ENCODE peak calls at places on chromosomes 1 and 21, in six cellular contexts. C, A, R, G, B and V are unnamed samples. For H3K4me1 and H3K36me3, the result is how much of the 10 kb centered on the place peaks cover.

GRCh38 chr1:192702212-192702993 is 66.5 kb downstream of the RGS13 start:
- DNase-seq in B (no peak), R (peak), G (no peak), C (no peak), A (no peak), V (no peak)

GRCh38 chr1:15851251-15852035 is 3.9 kb downstream of the SPEN start:
- DNase-seq in A (peak), G (no peak), B (no peak), C (no peak), R (peak), V (peak)

GRCh38 chr1:203026666-203027663 is 674 bp downstream of the PPFIA4 start:
- DNase-seq in C (no peak), A (no peak), B (no peak), G (no peak), R (no peak), V (peak)

GRCh38 chr1:7293702-7294630 is 477.1 kb upstream of the VAMP3 start:
- DNase-seq in G (no peak), A (no peak), R (no peak), B (no peak), C (no peak), V (no peak)

GRCh38 chr1:64223329-64224151 is 20.1 kb downstream of the UBE2U start:
- DNase-seq in R (peak), B (no peak), G (no peak), C (no peak), A (no peak), V (no peak)

GRCh38 chr1:205709059-205709398 is 28.7 kb upstream of the SLC45A3 start:
- DNase-seq in C (no peak), B (no peak), A (no peak), R (peak), G (no peak), V (no peak)

GRCh38 chr1:27026621-27027574 is 14.2 kb upstream of the TENT5B start:
- DNase-seq in A (peak), G (peak), B (peak), C (no peak), R (peak), V (no peak)

GRCh38 chr1:68103006-68103545 is 52.6 kb upstream of the DIRAS3 start:
- DNase-seq in C (no peak), A (peak), R (no peak), G (no peak), B (no peak), V (no peak)

GRCh38 chr1:3477241-3478109 is 23.0 kb downstream of the ARHGEF16 start:
- DNase-seq in B (no peak), C (no peak), G (no peak), R (no peak), A (no peak), V (no peak)

GRCh38 chr1:236516929-236517704 is 6.7 kb upstream of the LGALS8 start:
- DNase-seq in A (no peak), C (no peak), R (peak), G (no peak), B (no peak), V (no peak)

GRCh38 chr1:167746013-167746672 is 24.4 kb downstream of the MPZL1 start:
- DNase-seq in C (no peak), B (no peak), R (no peak), A (no peak), G (no peak), V (no peak)

GRCh38 chr1:212828395-212828794 is 19.1 kb downstream of the SPATA45 start:
- DNase-seq in B (no peak), A (no peak), R (no peak), G (no peak), C (no peak), V (no peak)

GRCh38 chr1:211643324-211644212 is 31.9 kb downstream of the NEK2 start:
- DNase-seq in B (no peak), A (peak), R (no peak), G (peak), C (no peak), V (no peak)

GRCh38 chr1:17135530-17135929 is 16.3 kb upstream of the PADI2 start:
- DNase-seq in C (no peak), G (no peak), B (no peak), A (no peak), R (no peak), V (no peak)

GRCh38 chr21:42591170-42591869 is 62.1 kb upstream of the PDE9A start:
- DNase-seq in B (no peak), R (no peak), C (no peak), A (no peak), G (no peak), V (no peak)

GRCh38 chr1:241688940-241689368 is 36.9 kb downstream of the WDR64 start:
- DNase-seq in R (peak), A (no peak), C (no peak), G (no peak), B (no peak), V (no peak)

GRCh38 chr1:189669846-189670245 is 807.8 kb downstream of the BRINP3 start:
- DNase-seq in R (peak), G (no peak), C (no peak), A (no peak), B (no peak), V (no peak)

GRCh38 chr1:23914921-23915320 is 1.8 kb upstream of the CNR2 start:
- DNase-seq in B (no peak), C (no peak), R (no peak), G (no peak), A (no peak), V (no peak)

DNA sequence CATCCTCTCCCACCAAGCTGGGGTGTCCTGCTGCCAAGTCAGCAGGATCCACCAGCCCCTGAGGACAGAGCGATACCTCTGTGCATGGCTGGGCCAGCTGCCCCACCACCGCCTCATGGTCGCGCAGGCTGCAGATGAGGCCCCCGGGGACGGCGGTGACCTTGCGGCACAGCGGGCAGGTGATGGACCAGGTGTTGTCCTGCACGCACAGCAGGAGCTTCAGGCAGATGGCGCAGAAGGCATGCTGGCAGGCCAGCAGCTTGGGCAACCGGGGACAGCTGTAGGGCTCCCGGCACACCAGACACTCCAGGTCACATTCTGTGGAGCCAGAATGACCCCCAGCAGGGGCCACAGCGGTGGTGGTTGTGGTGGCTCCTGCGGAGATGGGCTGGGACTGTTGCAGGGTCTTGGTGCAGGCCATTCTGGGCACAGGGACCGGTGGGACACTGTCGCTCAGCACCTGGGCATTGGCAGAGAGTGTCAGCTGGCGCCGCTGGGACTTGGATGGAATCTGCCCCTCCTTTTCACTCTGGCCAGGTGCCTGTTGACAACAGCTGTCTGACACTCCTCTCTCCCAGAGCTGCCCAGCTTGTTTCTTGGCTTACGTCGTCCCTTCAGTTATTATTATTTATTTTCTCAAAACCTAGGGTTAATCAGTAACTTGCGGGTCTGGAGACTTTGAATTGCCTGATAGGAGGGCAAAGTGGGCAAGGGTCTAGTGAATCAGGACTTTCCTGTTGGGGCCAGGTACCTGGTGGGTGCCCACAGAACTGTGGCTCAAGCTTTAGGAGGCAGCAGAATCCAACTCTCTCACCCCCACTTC is at the start of gene RNF186:
- DNase-seq in G (peak), A (no peak), R (no peak), C (no peak), B (no peak), V (peak)
- H3K4me1 ChIP-seq in G (under half), A (under half), R (under half), C (under half), B (under half), V (under half)

GRCh38 chr21:34880401-34880800 is 168.7 kb downstream of the RUNX1 start:
- DNase-seq in C (no peak), G (no peak), A (no peak), B (no peak), R (no peak), V (no peak)
- H3K36me3 ChIP-seq in C (under half), G (under half), A (under half), B (under half), R (under half), V (half or more)

GRCh38 chr1:18795002-18795689 is 64.3 kb downstream of the TAS1R2 start:
- DNase-seq in B (no peak), A (peak), G (no peak), C (no peak), R (no peak), V (no peak)

GRCh38 chr1:18793164-18793563 is 66.3 kb downstream of the TAS1R2 start:
- DNase-seq in R (no peak), C (no peak), G (no peak), A (no peak), B (no peak), V (no peak)

GRCh38 chr1:18794066-18794465 is 65.4 kb downstream of the TAS1R2 start:
- DNase-seq in R (no peak), C (no peak), B (no peak), A (no peak), G (no peak), V (no peak)

GRCh38 chr1:18792747-18793146 is 66.7 kb downstream of the TAS1R2 start:
- DNase-seq in A (no peak), C (no peak), G (no peak), B (no peak), R (no peak), V (no peak)

DNA sequence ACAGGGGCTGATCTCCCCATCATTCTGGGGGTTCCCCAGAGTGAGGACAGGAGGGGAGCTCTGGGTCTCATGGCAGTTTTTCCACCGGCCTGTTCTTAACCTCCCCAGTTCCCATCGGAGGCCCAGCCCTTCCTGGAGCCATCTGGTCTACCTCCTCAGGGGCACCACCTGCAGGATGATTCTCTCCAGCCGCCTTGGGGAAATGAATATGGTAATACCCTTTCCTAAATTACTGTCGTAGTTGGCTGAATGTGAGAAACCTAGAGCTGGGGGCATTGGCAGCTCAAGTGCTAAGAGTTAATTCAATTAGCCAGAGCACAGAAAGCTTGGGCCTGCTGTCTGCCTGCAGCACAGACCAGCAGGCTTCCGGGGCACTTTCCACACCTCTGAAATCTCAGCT is 64.9 kb downstream of the TAS1R2 start:
- DNase-seq in A (peak), R (no peak), G (no peak), C (no peak), B (no peak), V (no peak)
- TF ChIP-seq CTCF in A (peak), R (no peak), G (no peak), C (no peak), B (no peak), V (no peak)

GRCh38 chr1:228149341-228150020 is at the start of gene GJC2:
- DNase-seq in A (peak), C (peak), B (no peak), G (peak), R (no peak), V (no peak)

GRCh38 chr1:228151526-228151925 is 1.8 kb downstream of the GJC2 start:
- DNase-seq in B (no peak), C (peak), A (no peak), G (no peak), R (no peak), V (no peak)

GRCh38 chr1:228151170-228151513 is 1.4 kb downstream of the GJC2 start:
- DNase-seq in G (no peak), R (no peak), B (no peak), A (no peak), C (peak), V (no peak)

GRCh38 chr1:228150021-228150457 is 309 bp downstream of the GJC2 start:
- DNase-seq in R (no peak), B (no peak), C (no peak), A (no peak), G (peak), V (no peak)

GRCh38 chr1:228150458-228151169 is 884 bp downstream of the GJC2 start:
- DNase-seq in B (no peak), G (peak), A (no peak), C (peak), R (peak), V (no peak)
- H3K4me1 ChIP-seq in B (under half), G (under half), A (under half), C (half or more), R (under half), V (under half)

DNA sequence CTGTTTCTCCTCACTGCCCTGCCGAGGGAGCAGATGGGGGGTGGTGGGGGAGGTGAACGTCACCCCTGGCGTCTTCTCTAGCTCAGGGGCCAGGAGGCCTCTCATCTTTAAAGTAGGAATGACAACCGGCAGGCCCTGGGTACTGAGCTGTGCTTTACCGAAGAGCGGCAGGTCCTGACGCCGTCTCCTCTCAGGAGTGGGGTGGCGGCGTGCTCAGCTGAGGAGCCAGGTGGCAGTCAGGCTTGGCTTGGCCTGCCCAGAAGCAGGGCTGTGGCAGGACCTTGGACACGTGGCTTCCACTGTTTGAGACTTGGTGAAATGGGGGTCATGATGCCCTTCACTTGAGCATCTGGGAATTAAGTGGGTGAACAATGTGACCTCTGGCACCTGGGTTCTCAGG is 3.1 kb downstream of the RER1 start:
- DNase-seq in A (no peak), B (no peak), G (no peak), C (no peak), R (no peak), V (no peak)
- H3K36me3 ChIP-seq in A (under half), B (under half), G (under half), C (half or more), R (under half), V (half or more)

GRCh38 chr1:234533975-234534876 is 55.2 kb upstream of the TARBP1 start:
- DNase-seq in R (peak), A (no peak), B (peak), C (peak), G (peak), V (peak)
- TF ChIP-seq CTCF in R (no peak), A (no peak), B (no peak), C (no peak), G (no peak), V (no peak)

DNA sequence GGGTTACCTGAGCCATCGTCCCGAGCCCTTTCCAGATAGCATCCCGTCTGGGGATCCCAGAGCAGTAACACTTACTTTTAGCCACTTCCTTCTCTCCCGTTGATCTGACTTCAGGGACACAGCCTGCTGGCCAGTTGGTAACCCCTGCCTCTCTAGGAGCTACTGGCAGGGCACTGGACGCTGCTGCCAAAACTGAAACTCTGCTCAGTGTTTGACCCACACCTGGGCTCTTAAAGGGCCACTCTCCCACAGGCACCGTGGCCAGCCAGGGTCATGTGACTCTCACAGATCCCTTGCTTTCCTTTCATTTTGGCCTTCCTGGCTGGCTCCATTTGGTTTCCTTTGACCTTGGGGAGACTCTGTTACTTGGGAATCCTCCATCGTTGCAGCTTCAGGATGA is at the start of gene PIGR:
- DNase-seq in R (no peak), A (no peak), B (no peak), G (peak), C (no peak), V (no peak)
- H3K4me1 ChIP-seq in R (under half), A (under half), B (under half), G (under half), C (under half), V (under half)

GRCh38 chr1:93556291-93556690 is 108.4 kb downstream of the FNBP1L start:
- DNase-seq in A (no peak), C (no peak), R (no peak), B (no peak), G (no peak), V (no peak)

GRCh38 chr1:93554883-93555872 is 107.3 kb downstream of the FNBP1L start:
- DNase-seq in C (no peak), R (no peak), A (no peak), B (no peak), G (no peak), V (no peak)

DNA sequence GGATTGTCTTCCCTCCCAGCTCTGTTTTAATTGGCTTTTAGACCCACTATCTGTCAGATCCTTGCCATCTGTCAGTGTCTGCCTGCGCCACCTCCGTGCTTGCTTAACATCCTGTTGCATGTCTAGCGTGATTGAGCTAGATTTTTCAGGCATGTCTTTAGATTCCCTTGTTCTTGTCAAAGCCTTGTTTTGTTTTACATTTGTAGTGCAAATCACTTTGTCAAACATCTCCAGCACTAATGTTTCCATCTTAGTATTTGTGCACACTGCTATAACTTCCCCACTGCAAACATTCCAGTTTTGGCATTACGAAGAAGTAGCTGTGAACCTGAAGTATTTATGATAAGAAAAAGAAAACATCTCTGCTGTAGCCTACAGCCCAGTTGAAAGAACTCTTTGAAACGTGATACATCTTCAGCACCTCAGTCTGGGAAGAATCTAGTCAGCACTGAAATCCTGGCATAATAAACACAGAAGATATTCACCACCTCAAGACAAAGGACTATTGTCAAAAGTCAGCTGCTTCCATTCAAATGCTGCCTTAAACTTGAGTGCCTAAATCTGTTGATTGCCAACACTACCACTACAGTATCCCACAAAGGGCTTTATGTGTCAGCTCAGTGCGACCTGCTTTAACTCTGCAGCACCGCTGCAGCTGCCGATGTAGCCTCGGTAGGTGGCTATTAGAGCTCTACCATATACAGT is 105.0 kb downstream of the FNBP1L start:
- DNase-seq in A (peak), C (peak), G (no peak), R (peak), B (no peak), V (no peak)
- H3K36me3 ChIP-seq in A (under half), C (under half), G (under half), R (under half), B (under half), V (under half)

GRCh38 chr1:178122283-178122682 is 28.4 kb downstream of the RASAL2 start:
- DNase-seq in G (no peak), R (peak), C (no peak), A (no peak), B (no peak), V (no peak)

GRCh38 chr1:178124115-178124514 is 30.2 kb downstream of the RASAL2 start:
- DNase-seq in A (peak), B (no peak), R (no peak), G (no peak), C (no peak), V (no peak)

GRCh38 chr1:178126790-178127189 is 32.9 kb downstream of the RASAL2 start:
- DNase-seq in G (no peak), R (peak), A (no peak), B (no peak), C (no peak), V (no peak)

GRCh38 chr1:178126261-178126660 is 32.4 kb downstream of the RASAL2 start:
- DNase-seq in B (no peak), A (no peak), G (no peak), R (no peak), C (no peak), V (no peak)

GRCh38 chr1:178127482-178127881 is 33.6 kb downstream of the RASAL2 start:
- DNase-seq in R (no peak), A (no peak), C (no peak), B (no peak), G (no peak), V (no peak)
- TF ChIP-seq CTCF in R (no peak), A (no peak), C (no peak), B (no peak), G (no peak), V (no peak)